ENCODE peak calls at places on chromosome 10, in eight cellular contexts. Z is heart right ventricle, V is pancreas, J is AG04450, D is astrocyte of the spinal cord, R is fibroblast of mammary gland, C is thyroid gland, T is vagina. H is an unnamed sample.

GRCh38 chr10:101725296-101725695 is 30.3 kb upstream of the FBXW4 start:
- DNase-seq in Z (no peak), V (no peak), J (no peak), D (no peak), R (no peak), C (no peak), T (no peak), H (no peak)

GRCh38 chr10:43809211-43809930 is 160.7 kb upstream of the ZNF32 start:
- DNase-seq in Z (no peak), V (no peak), J (peak; percentile 79), D (peak; percentile 92), R (peak; percentile 95), C (peak; percentile 60), T (no peak), H (peak; percentile 93)

GRCh38 chr10:132192076-132192975 is 5.6 kb downstream of the DPYSL4 start:
- DNase-seq in Z (no peak), V (no peak), J (no peak), D (no peak), R (no peak), C (no peak), T (no peak), H (no peak)

GRCh38 chr10:4672199-4672598 is 153.8 kb upstream of the AKR1E2 start:
- DNase-seq in Z (no peak), V (no peak), J (no peak), D (peak; percentile 46), R (no peak), C (no peak), T (no peak), H (no peak)

GRCh38 chr10:65219444-65219843 is 1698.2 kb downstream of the REEP3 start:
- DNase-seq in Z (no peak), V (no peak), J (no peak), D (no peak), R (no peak), C (no peak), T (no peak), H (no peak)

GRCh38 chr10:22713853-22714523 is 390 bp downstream of the PIP4K2A start:
- DNase-seq in Z (peak; percentile 39), V (peak; percentile 29), J (no peak), D (no peak), R (peak; percentile 16), C (peak; percentile 34), T (no peak), H (peak; percentile 29)

GRCh38 chr10:116113721-116114501 is 159.1 kb downstream of the GFRA1 start:
- DNase-seq in Z (no peak), V (no peak), J (no peak), D (peak; percentile 81), R (peak; percentile 78), C (no peak), T (peak; percentile 77), H (no peak)

GRCh38 chr10:62109532-62110293 is 158.9 kb downstream of the RTKN2 start:
- DNase-seq in Z (no peak), V (no peak), J (no peak), D (no peak), R (no peak), C (no peak), T (no peak), H (no peak)

GRCh38 chr10:11551915-11552602 is 59.4 kb downstream of the USP6NL start:
- DNase-seq in Z (no peak), V (no peak), J (peak; percentile 74), D (peak; percentile 93), R (peak; percentile 93), C (no peak), T (no peak), H (peak; percentile 94)

GRCh38 chr10:121935702-121936101 is 7.9 kb upstream of the ATE1 start:
- DNase-seq in Z (no peak), V (no peak), J (no peak), D (no peak), R (peak; percentile 8), C (peak; percentile 19), T (no peak), H (peak; percentile 87)

GRCh38 chr10:55019461-55019860 is 218.4 kb upstream of the PCDH15 start:
- DNase-seq in Z (no peak), V (no peak), J (no peak), D (peak; percentile 17), R (no peak), C (no peak), T (no peak), H (no peak)

GRCh38 chr10:106577266-106577665 is 587.2 kb downstream of the SORCS1 start:
- DNase-seq in Z (no peak), V (no peak), J (no peak), D (peak; percentile 48), R (peak; percentile 48), C (no peak), T (no peak), H (no peak)

GRCh38 chr10:13219685-13220670 is 14.2 kb downstream of the UCMA start:
- DNase-seq in Z (no peak), V (no peak), J (no peak), D (peak; percentile 14), R (no peak), C (peak; percentile 76), T (no peak), H (no peak)

GRCh38 chr10:126094537-126094936 is 198.2 kb downstream of the FANK1 start:
- DNase-seq in Z (no peak), V (no peak), J (no peak), D (peak; percentile 22), R (no peak), C (no peak), T (no peak), H (no peak)

GRCh38 chr10:49803988-49804387 is 41.9 kb upstream of the OGDHL start:
- DNase-seq in Z (no peak), V (no peak), J (no peak), D (no peak), R (peak; percentile 3), C (no peak), T (no peak), H (no peak)

GRCh38 chr10:61280303-61280702 is 172.9 kb downstream of the TMEM26 start:
- DNase-seq in Z (no peak), V (no peak), J (no peak), D (peak; percentile 27), R (peak; percentile 67), C (no peak), T (no peak), H (peak; percentile 25)

GRCh38 chr10:3398825-3399646 is 226.5 kb upstream of the PITRM1 start:
- DNase-seq in Z (peak; percentile 38), V (no peak), J (no peak), D (no peak), R (peak; percentile 28), C (peak; percentile 27), T (peak; percentile 96), H (no peak)

GRCh38 chr10:18230794-18231193 is 90.6 kb downstream of the CACNB2 start:
- DNase-seq in Z (no peak), V (no peak), J (peak; percentile 11), D (no peak), R (peak; percentile 61), C (no peak), T (no peak), H (no peak)

GRCh38 chr10:18229839-18230238 is 89.6 kb downstream of the CACNB2 start:
- DNase-seq in Z (no peak), V (no peak), J (no peak), D (no peak), R (peak; percentile 80), C (no peak), T (no peak), H (no peak)

GRCh38 chr10:18231480-18231879 is 91.3 kb downstream of the CACNB2 start:
- DNase-seq in Z (no peak), V (no peak), J (no peak), D (no peak), R (no peak), C (no peak), T (no peak), H (no peak)

GRCh38 chr10:18235477-18235876 is 95.3 kb downstream of the CACNB2 start:
- DNase-seq in Z (no peak), V (no peak), J (no peak), D (no peak), R (no peak), C (no peak), T (no peak), H (no peak)

GRCh38 chr10:18233775-18234174 is 93.6 kb downstream of the CACNB2 start:
- DNase-seq in Z (peak; percentile 78), V (no peak), J (no peak), D (no peak), R (no peak), C (peak; percentile 92), T (no peak), H (no peak)
- TF ChIP-seq CTCF in Z (peak; percentile 42), V (no peak), J (no peak), D (peak; percentile 11), R (peak; percentile 22), C (peak; percentile 62), T (no peak), H (no peak)

DNA sequence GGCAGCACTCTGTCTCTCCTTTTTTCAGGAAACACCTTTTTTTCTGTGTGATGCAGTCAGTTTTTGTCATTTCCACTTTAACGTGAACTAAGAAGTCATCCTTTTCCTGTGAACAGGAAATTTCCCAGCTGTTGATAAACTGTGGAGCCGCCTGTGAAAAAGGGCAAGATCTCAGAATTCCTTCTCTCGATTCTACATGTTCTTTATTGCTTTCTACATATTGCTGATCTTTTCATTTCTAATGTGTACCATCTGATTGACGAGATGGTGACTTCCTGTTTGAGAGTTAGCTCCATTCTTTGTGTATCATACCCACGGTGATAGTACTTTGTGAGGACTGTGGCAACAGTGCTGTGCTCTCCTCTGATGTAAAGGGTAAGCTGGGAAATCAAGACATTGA is 50.4 kb downstream of the ADD3 start:
- DNase-seq in Z (no peak), V (no peak), J (no peak), D (no peak), R (no peak), C (no peak), T (no peak), H (no peak)
- H3K4me3 ChIP-seq in Z (no peak overlapping the region), V (no peak overlapping the region), J (no peak overlapping the region), D (no peak overlapping the region), R (no peak overlapping the region), C (no peak overlapping the region), T (no peak overlapping the region), H (no peak overlapping the region)

DNA sequence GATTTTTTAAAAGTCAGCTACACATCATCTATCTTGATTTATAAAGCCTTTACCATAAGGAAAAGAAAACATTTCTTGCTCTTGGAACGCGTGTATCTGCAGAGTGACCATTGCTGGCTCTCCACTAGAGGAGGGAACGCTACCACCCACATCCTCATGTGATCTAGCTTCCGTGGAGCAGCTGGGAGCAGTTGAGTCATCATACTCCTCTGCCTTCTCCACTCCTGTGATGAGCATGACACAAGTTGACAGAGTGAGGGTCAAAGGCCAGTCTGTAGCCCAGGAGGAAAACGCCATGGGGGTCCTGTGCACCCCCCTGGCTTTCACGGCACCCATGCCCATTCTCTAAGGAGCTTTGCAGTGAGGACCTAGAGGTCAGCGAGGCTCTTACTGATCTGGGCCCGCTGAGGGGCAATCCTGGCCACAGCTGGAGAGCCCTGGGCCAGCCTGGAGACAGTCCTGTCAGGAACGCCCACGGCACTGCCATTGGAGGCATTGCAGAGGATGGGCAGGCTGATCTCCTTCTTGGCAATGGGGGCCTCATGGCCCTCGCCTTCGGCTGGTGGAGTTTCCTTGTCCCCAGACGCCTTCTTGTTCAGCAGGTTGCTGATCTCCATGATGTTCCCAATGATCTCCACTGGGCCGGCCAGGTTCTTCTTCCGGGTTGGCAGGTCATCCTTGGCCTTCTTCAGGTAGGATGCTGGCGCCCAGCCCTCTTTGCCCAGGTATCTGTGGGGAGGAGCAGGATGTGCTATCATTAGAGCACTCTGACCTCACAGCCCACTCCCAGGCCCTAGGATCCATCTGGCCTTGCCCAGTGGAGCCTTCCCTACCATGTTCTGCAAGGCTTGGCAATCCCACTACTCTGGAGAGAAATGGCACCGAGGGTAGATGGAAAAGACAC is 119.2 kb downstream of the NEURL1 start:
- DNase-seq in Z (peak; percentile 14), V (no peak), J (peak; percentile 54), D (peak; percentile 53), R (peak; percentile 92), C (no peak), T (no peak), H (peak; percentile 81)
- TF ChIP-seq CTCF in Z (no peak), V (no peak), J (peak; percentile 39), D (no peak), R (peak; percentile 25), C (no peak), T (no peak), H (no peak)

GRCh38 chr10:117137911-117138642 is at the start of gene VAX1:
- DNase-seq in Z (no peak), V (no peak), J (no peak), D (no peak), R (no peak), C (no peak), T (peak; percentile 52), H (no peak)
- H3K4me3 ChIP-seq in Z (peak within 1 kb of the TSS; percentile 40), V (peak within 1 kb of the TSS; percentile 8), J (peak within 1 kb of the TSS; percentile 25), D (no peak within 1 kb of the TSS), R (no peak within 1 kb of the TSS), C (peak within 1 kb of the TSS; percentile 5), T (peak within 1 kb of the TSS; percentile 30), H (peak within 1 kb of the TSS; percentile 25)

H was measured in fibroblast of villous mesenchyme.